ENCODE peak calls at places on chromosome 19, in six cellular contexts. One of them, this sample, is unnamed.

GRCh38 chr19:4801085-4801619 is 9.6 kb downstream of the FEM1A start:
- DNase-seq in HCT116: no peak
- DNase-seq in H1: no peak
- DNase-seq in HepG2: no peak
- DNase-seq in GM12878: no peak
- DNase-seq in K562: no peak
- DNase-seq in this sample: no peak

GRCh38 chr19:8601796-8602195 is 8.7 kb downstream of the ADAMTS10 start:
- DNase-seq in HCT116: no peak
- DNase-seq in H1: no peak
- DNase-seq in HepG2: no peak
- DNase-seq in GM12878: no peak
- DNase-seq in K562: no peak
- DNase-seq in this sample: no peak

GRCh38 chr19:51702754-51703654 is 9.9 kb downstream of the SPACA6 start:
- DNase-seq in HCT116: no peak
- DNase-seq in H1: peak
- DNase-seq in HepG2: no peak
- DNase-seq in GM12878: no peak
- DNase-seq in K562: peak
- DNase-seq in this sample: peak

GRCh38 chr19:2494084-2494446 is 18.1 kb downstream of the GADD45B start:
- DNase-seq in HCT116: no peak
- DNase-seq in H1: no peak
- DNase-seq in HepG2: no peak
- DNase-seq in GM12878: no peak
- DNase-seq in K562: no peak
- DNase-seq in this sample: peak

GRCh38 chr19:9132422-9132821 is 5.7 kb upstream of the OR7G3 start:
- DNase-seq in HCT116: no peak
- DNase-seq in H1: no peak
- DNase-seq in HepG2: no peak
- DNase-seq in GM12878: no peak
- DNase-seq in K562: no peak
- DNase-seq in this sample: no peak

GRCh38 chr19:6516659-6517291 is 14.1 kb upstream of the TNFSF9 start:
- DNase-seq in HCT116: peak
- DNase-seq in H1: no peak
- DNase-seq in HepG2: peak
- DNase-seq in GM12878: no peak
- DNase-seq in K562: peak
- DNase-seq in this sample: peak

GRCh38 chr19:51724543-51724942 is 752 bp upstream of the HAS1 start:
- DNase-seq in HCT116: no peak
- DNase-seq in H1: no peak
- DNase-seq in HepG2: no peak
- DNase-seq in GM12878: no peak
- DNase-seq in K562: no peak
- DNase-seq in this sample: no peak

GRCh38 chr19:39499082-39499642 is 415 bp downstream of the DLL3 start:
- DNase-seq in HCT116: no peak
- DNase-seq in H1: no peak
- DNase-seq in HepG2: no peak
- DNase-seq in GM12878: no peak
- DNase-seq in K562: no peak
- DNase-seq in this sample: peak

GRCh38 chr19:35076657-35077056 is 35.1 kb downstream of the HPN start:
- DNase-seq in HCT116: no peak
- DNase-seq in H1: no peak
- DNase-seq in HepG2: no peak
- DNase-seq in GM12878: no peak
- DNase-seq in K562: no peak
- DNase-seq in this sample: no peak

GRCh38 chr19:9792191-9793050 is 23.9 kb upstream of the ZNF846 start:
- DNase-seq in HCT116: no peak
- DNase-seq in H1: peak
- DNase-seq in HepG2: peak
- DNase-seq in GM12878: peak
- DNase-seq in K562: peak
- DNase-seq in this sample: peak

GRCh38 chr19:41861098-41861768 is 1.2 kb downstream of the RPS19 start:
- DNase-seq in HCT116: no peak
- DNase-seq in H1: no peak
- DNase-seq in HepG2: no peak
- DNase-seq in GM12878: no peak
- DNase-seq in K562: no peak
- DNase-seq in this sample: no peak

GRCh38 chr19:38021356-38021755 is 114.3 kb downstream of the SIPA1L3 start:
- DNase-seq in HCT116: no peak
- DNase-seq in H1: no peak
- DNase-seq in HepG2: no peak
- DNase-seq in GM12878: no peak
- DNase-seq in K562: no peak
- DNase-seq in this sample: no peak
- TF ChIP-seq SIN3A in HCT116: no peak
- TF ChIP-seq SIN3A in H1: no peak
- TF ChIP-seq SIN3A in HepG2: no peak
- TF ChIP-seq SIN3A in GM12878: no peak
- TF ChIP-seq SIN3A in K562: no peak
- TF ChIP-seq SIN3A in this sample: no peak

GRCh38 chr19:54428323-54429175 is 13.3 kb downstream of the TTYH1 start:
- DNase-seq in HCT116: no peak
- DNase-seq in H1: no peak
- DNase-seq in HepG2: no peak
- DNase-seq in GM12878: no peak
- DNase-seq in K562: peak
- DNase-seq in this sample: no peak
- H3K4me2 ChIP-seq in HCT116: no peak
- H3K4me2 ChIP-seq in H1: no peak
- H3K4me2 ChIP-seq in HepG2: no peak
- H3K4me2 ChIP-seq in GM12878: no peak
- H3K4me2 ChIP-seq in K562: no peak
- H3K4me2 ChIP-seq in this sample: no peak

GRCh38 chr19:7542556-7543348 is 7.2 kb downstream of the PNPLA6 start:
- DNase-seq in HCT116: no peak
- DNase-seq in H1: no peak
- DNase-seq in HepG2: no peak
- DNase-seq in GM12878: no peak
- DNase-seq in K562: no peak
- DNase-seq in this sample: no peak

GRCh38 chr19:7541828-7542443 is 6.4 kb downstream of the PNPLA6 start:
- DNase-seq in HCT116: no peak
- DNase-seq in H1: no peak
- DNase-seq in HepG2: no peak
- DNase-seq in GM12878: no peak
- DNase-seq in K562: no peak
- DNase-seq in this sample: no peak

GRCh38 chr19:7539827-7540425 is 4.4 kb downstream of the PNPLA6 start:
- DNase-seq in HCT116: no peak
- DNase-seq in H1: no peak
- DNase-seq in HepG2: no peak
- DNase-seq in GM12878: no peak
- DNase-seq in K562: no peak
- DNase-seq in this sample: no peak

GRCh38 chr19:7541481-7541824 is 5.9 kb downstream of the PNPLA6 start:
- DNase-seq in HCT116: no peak
- DNase-seq in H1: no peak
- DNase-seq in HepG2: no peak
- DNase-seq in GM12878: no peak
- DNase-seq in K562: no peak
- DNase-seq in this sample: no peak

DNA sequence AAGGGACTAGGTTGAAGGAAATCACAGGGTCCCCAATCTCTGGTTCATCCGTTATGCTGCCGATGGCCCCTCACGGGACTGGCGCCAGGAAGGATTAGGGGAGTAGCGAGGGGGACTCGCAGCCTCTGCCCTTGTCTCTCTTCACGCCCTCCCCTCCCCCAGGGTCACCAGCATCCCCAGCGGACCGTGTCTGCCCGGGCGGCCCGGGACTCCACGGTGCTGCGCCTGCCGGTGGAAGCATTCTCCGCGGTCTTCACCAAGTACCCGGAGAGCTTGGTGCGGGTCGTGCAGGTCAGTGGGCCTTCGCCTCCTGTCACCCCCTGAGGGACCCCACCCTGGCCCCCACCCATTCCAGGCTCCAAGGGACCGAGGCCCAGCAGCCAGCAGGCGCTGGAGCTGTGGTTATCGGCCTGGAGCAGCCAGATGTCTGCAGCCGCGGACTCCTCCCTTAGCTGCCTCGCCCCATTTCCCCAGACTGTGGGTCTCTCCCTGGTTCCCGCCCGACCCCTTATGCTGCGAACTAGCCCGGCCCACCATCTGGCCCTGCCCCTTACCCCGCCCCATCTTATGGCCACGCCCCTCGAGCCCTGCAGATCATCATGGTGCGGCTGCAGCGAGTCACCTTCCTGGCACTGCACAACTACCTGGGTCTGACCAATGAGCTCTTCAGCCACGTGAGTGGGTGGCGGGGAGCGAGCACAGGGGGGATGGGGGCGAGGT is 5.4 kb downstream of the PNPLA6 start:
- DNase-seq in HCT116: peak
- DNase-seq in H1: peak
- DNase-seq in HepG2: no peak
- DNase-seq in GM12878: no peak
- DNase-seq in K562: peak
- DNase-seq in this sample: peak
- TF ChIP-seq SIN3A in HCT116: no peak
- TF ChIP-seq SIN3A in H1: no peak
- TF ChIP-seq SIN3A in HepG2: no peak
- TF ChIP-seq SIN3A in GM12878: no peak
- TF ChIP-seq SIN3A in K562: no peak
- TF ChIP-seq SIN3A in this sample: no peak

DNA sequence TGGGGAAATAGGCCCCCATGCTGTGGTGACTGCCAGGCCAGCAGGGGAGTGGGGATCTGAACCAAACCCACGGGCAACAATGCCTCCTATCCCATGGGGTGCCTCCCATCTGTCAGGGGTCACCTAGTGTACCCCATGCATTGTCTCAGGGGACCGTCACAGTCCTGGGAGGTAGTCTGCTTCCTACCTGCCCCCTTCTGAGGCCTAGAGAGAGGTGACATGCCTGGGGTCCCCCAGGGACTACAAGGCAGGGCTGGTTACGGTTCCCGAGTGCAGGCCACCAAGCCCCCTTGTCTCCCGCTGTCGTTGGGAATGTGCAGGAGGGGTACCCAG is 11.1 kb downstream of the NDUFB7 start:
- DNase-seq in HCT116: no peak
- DNase-seq in H1: no peak
- DNase-seq in HepG2: no peak
- DNase-seq in GM12878: no peak
- DNase-seq in K562: no peak
- DNase-seq in this sample: no peak
- H3K4me2 ChIP-seq in HCT116: no peak
- H3K4me2 ChIP-seq in H1: no peak
- H3K4me2 ChIP-seq in HepG2: no peak
- H3K4me2 ChIP-seq in GM12878: no peak
- H3K4me2 ChIP-seq in K562: no peak
- H3K4me2 ChIP-seq in this sample: no peak

GRCh38 chr19:20078696-20079095 is 896 bp downstream of the ZNF90 start:
- DNase-seq in HCT116: no peak
- DNase-seq in H1: no peak
- DNase-seq in HepG2: no peak
- DNase-seq in GM12878: no peak
- DNase-seq in K562: no peak
- DNase-seq in this sample: peak
- TF ChIP-seq SIN3A in HCT116: no peak
- TF ChIP-seq SIN3A in H1: no peak
- TF ChIP-seq SIN3A in HepG2: no peak
- TF ChIP-seq SIN3A in GM12878: no peak
- TF ChIP-seq SIN3A in K562: no peak
- TF ChIP-seq SIN3A in this sample: no peak

DNA sequence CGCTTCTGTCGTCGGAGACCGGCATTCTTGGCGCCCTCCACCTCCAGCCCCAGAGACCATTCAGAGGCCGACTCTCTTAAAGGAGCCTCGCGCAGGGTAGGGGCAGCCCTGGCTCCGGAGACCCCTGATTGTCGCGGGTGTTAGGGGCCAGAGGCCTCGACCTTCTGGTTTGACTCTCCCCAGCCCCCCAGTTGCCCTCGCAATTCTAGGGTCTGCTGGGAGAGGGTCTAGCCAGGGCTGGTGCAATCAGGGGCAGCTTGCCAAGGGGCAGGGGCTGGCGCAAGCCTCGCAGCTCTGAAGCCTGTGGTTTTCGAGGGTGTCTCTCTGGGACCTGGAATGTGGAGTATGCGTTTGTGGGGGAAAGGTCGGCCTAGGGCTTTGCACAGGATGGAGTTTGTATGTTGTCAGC is 1.6 kb upstream of the SLC7A10 start:
- DNase-seq in HCT116: no peak
- DNase-seq in H1: no peak
- DNase-seq in HepG2: peak
- DNase-seq in GM12878: no peak
- DNase-seq in K562: no peak
- DNase-seq in this sample: no peak
- H3K4me2 ChIP-seq in HCT116: peak
- H3K4me2 ChIP-seq in H1: peak
- H3K4me2 ChIP-seq in HepG2: no peak
- H3K4me2 ChIP-seq in GM12878: no peak
- H3K4me2 ChIP-seq in K562: no peak
- H3K4me2 ChIP-seq in this sample: no peak